ENCODE peak calls at places on chromosomes 7 and 10, in four cellular contexts. S is Peyer's patch, X is GM06990, P is colonic mucosa. Z is an unnamed sample.

GRCh38 chr7:77917500-77918262 is 119.1 kb downstream of the PHTF2 start:
- DNase-seq in S (no peak), X (no peak), P (no peak), Z (no peak)

GRCh38 chr10:1574719-1575118 is 162.6 kb downstream of the ADARB2 start:
- DNase-seq in S (no peak), X (no peak), P (no peak), Z (no peak)

GRCh38 chr7:54712777-54713176 is 46.2 kb downstream of the SEC61G start:
- DNase-seq in S (no peak), X (no peak), P (no peak), Z (peak; percentile 7)

GRCh38 chr7:36153571-36154097 is 580 bp downstream of the EEPD1 start:
- DNase-seq in S (no peak), X (no peak), P (peak; percentile 39), Z (no peak)

GRCh38 chr10:63720072-63720537 is 198.9 kb downstream of the REEP3 start:
- DNase-seq in S (peak; percentile 49), X (no peak), P (peak; percentile 69), Z (peak; percentile 55)

GRCh38 chr7:13061115-13061514 is 373.7 kb downstream of the ARL4A start:
- DNase-seq in S (no peak), X (no peak), P (no peak), Z (no peak)

GRCh38 chr7:141231018-141231792 is 157.3 kb downstream of the TMEM178B start:
- DNase-seq in S (no peak), X (no peak), P (no peak), Z (no peak)

GRCh38 chr7:1992554-1992953 is 240.2 kb downstream of the MAD1L1 start:
- DNase-seq in S (no peak), X (no peak), P (no peak), Z (no peak)

GRCh38 chr7:458511-459245 is 61.0 kb downstream of the PDGFA start:
- DNase-seq in S (no peak), X (no peak), P (no peak), Z (no peak)

GRCh38 chr7:154676422-154677073 is 326.4 kb downstream of the PAXIP1 start:
- DNase-seq in S (no peak), X (no peak), P (peak; percentile 82), Z (peak; percentile 91)

GRCh38 chr7:42877852-42878251 is 34.0 kb downstream of the C7orf25 start:
- DNase-seq in S (no peak), X (no peak), P (no peak), Z (no peak)

GRCh38 chr7:17432793-17433192 is 134.3 kb downstream of the AHR start:
- DNase-seq in S (no peak), X (no peak), P (no peak), Z (no peak)

GRCh38 chr10:72802291-72803118 is 91.0 kb upstream of the OIT3 start:
- DNase-seq in S (no peak), X (no peak), P (no peak), Z (no peak)

GRCh38 chr10:133070810-133071209 is 16.9 kb upstream of the ADGRA1 start:
- DNase-seq in S (no peak), X (no peak), P (no peak), Z (no peak)

GRCh38 chr7:108290344-108291134 is 160.4 kb upstream of the LAMB4 start:
- DNase-seq in S (no peak), X (no peak), P (no peak), Z (no peak)

DNA sequence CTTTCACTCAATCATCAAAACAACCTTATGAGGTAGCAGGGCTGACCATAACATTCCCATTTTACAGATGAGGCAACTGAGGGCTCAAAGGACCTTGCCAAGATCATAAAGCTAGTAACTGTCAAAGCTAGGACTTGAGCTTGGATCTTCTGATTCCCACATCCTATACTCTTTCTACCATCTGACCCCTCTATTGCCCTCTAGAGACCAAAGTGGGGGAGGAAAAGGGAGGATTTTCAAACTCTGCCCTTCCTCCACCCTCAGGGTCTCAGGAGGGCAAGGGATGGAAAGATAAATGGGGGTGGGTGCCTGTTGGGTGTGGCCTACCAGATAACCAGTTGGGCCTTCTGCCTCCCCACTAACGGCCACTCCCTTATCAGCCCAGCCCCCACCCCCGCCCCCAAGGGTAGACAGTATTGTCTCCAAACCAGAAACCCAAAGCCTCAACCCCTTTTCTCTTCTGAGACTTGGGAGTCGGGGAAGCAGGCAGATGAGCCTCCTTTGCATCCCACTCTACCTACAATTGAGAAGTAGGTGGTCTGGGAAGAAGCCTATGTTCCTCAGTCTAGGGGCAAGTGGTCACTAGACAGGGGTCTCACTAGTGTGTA is 7.9 kb downstream of the LDB1 start:
- DNase-seq in S (no peak), X (no peak), P (no peak), Z (no peak)
- H3K4me3 ChIP-seq in S (no peak overlapping the region), X (peak overlapping the region; percentile 75), P (no peak overlapping the region), Z (no peak overlapping the region)

GRCh38 chr7:74253331-74253730 is 868 bp downstream of the RFC2 start:
- DNase-seq in S (no peak), X (no peak), P (no peak), Z (no peak)
- H3K4me3 ChIP-seq in S (peak overlapping the region; percentile 74), X (peak overlapping the region; percentile 92), P (peak overlapping the region; percentile 85), Z (peak overlapping the region; percentile 97)

DNA sequence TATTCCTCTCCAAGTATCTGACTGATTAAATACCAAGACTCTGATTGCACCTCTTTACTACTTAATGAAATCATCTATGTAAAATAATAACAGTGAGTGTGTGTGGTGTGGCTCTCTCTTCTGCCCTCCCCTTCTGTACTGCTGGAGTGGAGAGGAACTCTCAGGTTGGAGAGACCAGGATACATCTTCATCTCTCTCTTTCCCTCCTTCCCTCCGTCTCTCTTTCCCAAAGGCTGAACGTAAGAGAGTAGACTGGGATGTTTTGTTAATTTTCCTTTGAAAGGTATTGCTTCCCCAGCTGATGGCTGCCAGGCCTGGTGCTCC is 272 bp upstream of the GJC3 start:
- DNase-seq in S (no peak), X (no peak), P (no peak), Z (no peak)
- H3K4me3 ChIP-seq in S (peak overlapping the region; percentile 20), X (no peak overlapping the region), P (no peak overlapping the region), Z (no peak overlapping the region)

GRCh38 chr10:113555751-113556150 is 2.9 kb downstream of the HABP2 start:
- DNase-seq in S (no peak), X (no peak), P (no peak), Z (no peak)
- H3K4me3 ChIP-seq in S (no peak overlapping the region), X (no peak overlapping the region), P (no peak overlapping the region), Z (no peak overlapping the region)

GRCh38 chr10:70889291-70889690 is 926 bp upstream of the PCBD1 start:
- DNase-seq in S (no peak), X (no peak), P (no peak), Z (no peak)
- H3K4me3 ChIP-seq in S (no peak overlapping the region), X (no peak overlapping the region), P (no peak overlapping the region), Z (no peak overlapping the region)

GRCh38 chr7:27201231-27202017 is 1.5 kb upstream of the HOXA13 start:
- DNase-seq in S (no peak), X (no peak), P (peak; percentile 57), Z (no peak)

GRCh38 chr7:27203378-27203953 is 3.6 kb upstream of the HOXA13 start:
- DNase-seq in S (no peak), X (no peak), P (peak; percentile 30), Z (no peak)

GRCh38 chr7:27203964-27204594 is 4.2 kb upstream of the HOXA13 start:
- DNase-seq in S (no peak), X (no peak), P (peak; percentile 21), Z (no peak)

GRCh38 chr7:27202018-27202740 is 2.3 kb upstream of the HOXA13 start:
- DNase-seq in S (no peak), X (no peak), P (peak; percentile 32), Z (no peak)

GRCh38 chr7:27202741-27203134 is 2.8 kb upstream of the HOXA13 start:
- DNase-seq in S (no peak), X (no peak), P (peak; percentile 35), Z (no peak)
- H3K4me3 ChIP-seq in S (no peak overlapping the region), X (no peak overlapping the region), P (peak overlapping the region; percentile 32), Z (no peak overlapping the region)

DNA sequence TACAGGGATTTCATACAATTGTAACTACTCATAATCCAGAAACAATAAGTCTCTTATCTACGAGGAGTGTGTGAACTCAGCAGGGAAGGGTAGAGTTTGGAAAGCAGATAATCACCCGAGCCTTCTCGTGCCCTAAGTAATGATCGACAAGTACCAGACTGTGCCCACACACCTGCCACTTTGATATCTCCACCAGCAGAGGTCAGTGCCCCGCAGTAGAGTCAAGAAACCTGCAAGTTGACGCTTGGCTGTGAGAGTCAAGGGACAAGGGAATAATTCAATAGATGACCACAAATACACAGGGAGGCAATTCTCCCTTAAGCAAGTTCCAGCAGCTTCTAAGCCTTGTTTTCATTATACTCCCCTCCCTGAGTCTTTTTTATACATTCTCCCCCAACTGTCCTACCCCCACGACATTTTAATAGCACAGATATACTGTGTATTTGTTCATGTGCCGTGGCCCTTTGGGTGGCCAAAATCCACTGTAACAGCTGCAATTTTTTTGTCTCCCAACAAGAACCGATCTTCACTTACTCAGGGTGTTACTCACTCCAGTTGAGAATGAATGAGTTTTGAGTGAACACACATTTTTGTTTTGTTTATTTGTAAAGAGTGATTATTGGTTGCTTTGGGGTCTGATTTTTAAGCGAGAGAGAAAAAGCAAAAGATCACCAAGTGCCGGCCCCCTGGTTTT is 106.9 kb upstream of the RHEB start:
- DNase-seq in S (peak; percentile 20), X (no peak), P (peak; percentile 50), Z (peak; percentile 19)
- H3K4me3 ChIP-seq in S (no peak overlapping the region), X (no peak overlapping the region), P (no peak overlapping the region), Z (no peak overlapping the region)

Z was measured in Jurkat, Clone E6-1.